ENCODE peak calls at places on chromosome 14, in ten cellular contexts. W is fibroblast of the conjunctiva; Q is HT-29; R is stimulated activated CD4-positive, alpha-beta T cell treated with anti-CD3 and anti-CD28 coated beads, Interleukin-4, amount 100 ng/mL, for 24 hours; K is caudate nucleus; Y is AG20443; C is cerebellar cortex; U is GM03348; Z is effector memory CD4-positive, alpha-beta T cell; M is tibial artery. V is an unnamed sample.

GRCh38 chr14:89908712-89909450 is 45.6 kb downstream of the EFCAB11 start:
- DNase-seq in W (no peak), Q (no peak), R (no peak), K (no peak), Y (no peak), C (no peak), U (no peak), Z (no peak), M (no peak), V (no peak)

GRCh38 chr14:100530270-100531072 is 56.7 kb downstream of the BEGAIN start:
- DNase-seq in W (no peak), Q (no peak), R (no peak), K (no peak), Y (peak), C (no peak), U (peak), Z (no peak), M (peak), V (no peak)

GRCh38 chr14:91870001-91870400 is 2.7 kb upstream of the TC2N start:
- DNase-seq in W (no peak), Q (peak), R (peak), K (no peak), Y (no peak), C (no peak), U (no peak), Z (peak), M (no peak), V (no peak)

GRCh38 chr14:76330411-76331327 is 45.3 kb upstream of the ESRRB start:
- DNase-seq in W (no peak), Q (no peak), R (no peak), K (no peak), Y (no peak), C (no peak), U (no peak), Z (no peak), M (no peak), V (no peak)

GRCh38 chr14:70882771-70883492 is 24.3 kb upstream of the PCNX1 start:
- DNase-seq in W (no peak), Q (no peak), R (no peak), K (no peak), Y (peak), C (no peak), U (peak), Z (no peak), M (no peak), V (no peak)

GRCh38 chr14:104972301-104973211 is 5.6 kb downstream of the AHNAK2 start:
- DNase-seq in W (peak), Q (peak), R (no peak), K (no peak), Y (peak), C (no peak), U (peak), Z (no peak), M (peak), V (no peak)

GRCh38 chr14:88775532-88775931 is 17.2 kb downstream of the EML5 start:
- DNase-seq in W (no peak), Q (no peak), R (no peak), K (no peak), Y (no peak), C (no peak), U (no peak), Z (no peak), M (no peak), V (no peak)

GRCh38 chr14:76710093-76711010 is 50.9 kb upstream of the VASH1 start:
- DNase-seq in W (peak), Q (peak), R (peak), K (no peak), Y (peak), C (peak), U (peak), Z (no peak), M (no peak), V (peak)

GRCh38 chr14:23245282-23245681 is 7.5 kb downstream of the RNF212B start:
- DNase-seq in W (no peak), Q (peak), R (no peak), K (no peak), Y (no peak), C (no peak), U (no peak), Z (no peak), M (no peak), V (no peak)

GRCh38 chr14:102071283-102071998 is 15.4 kb downstream of the HSP90AA1 start:
- DNase-seq in W (no peak), Q (peak), R (no peak), K (no peak), Y (no peak), C (no peak), U (peak), Z (no peak), M (no peak), V (no peak)

GRCh38 chr14:94126800-94127199 is 2.6 kb downstream of the IFI27L2 start:
- DNase-seq in W (no peak), Q (no peak), R (no peak), K (no peak), Y (no peak), C (no peak), U (no peak), Z (no peak), M (no peak), V (no peak)

GRCh38 chr14:61438036-61438435 is 116.7 kb downstream of the PRKCH start:
- DNase-seq in W (no peak), Q (no peak), R (no peak), K (no peak), Y (no peak), C (no peak), U (no peak), Z (no peak), M (no peak), V (no peak)

GRCh38 chr14:88592016-88592415 is 29.2 kb downstream of the ZC3H14 start:
- DNase-seq in W (no peak), Q (no peak), R (no peak), K (no peak), Y (no peak), C (peak), U (no peak), Z (no peak), M (no peak), V (no peak)

GRCh38 chr14:25237845-25238244 is 187.9 kb upstream of the STXBP6 start:
- DNase-seq in W (no peak), Q (peak), R (no peak), K (no peak), Y (no peak), C (no peak), U (peak), Z (no peak), M (no peak), V (peak)

GRCh38 chr14:34465069-34465859 is 3.2 kb upstream of the SPTSSA start:
- DNase-seq in W (no peak), Q (no peak), R (no peak), K (no peak), Y (no peak), C (no peak), U (no peak), Z (no peak), M (no peak), V (no peak)

GRCh38 chr14:45426685-45427282 is 173.8 kb upstream of the MIS18BP1 start:
- DNase-seq in W (peak), Q (peak), R (no peak), K (no peak), Y (peak), C (peak), U (peak), Z (no peak), M (no peak), V (peak)

GRCh38 chr14:100410056-100410565 is 87.0 kb downstream of the SLC25A47 start:
- DNase-seq in W (no peak), Q (no peak), R (no peak), K (no peak), Y (no peak), C (no peak), U (no peak), Z (no peak), M (no peak), V (no peak)

GRCh38 chr14:67580336-67581230 is 19.5 kb downstream of the PIGH start:
- DNase-seq in W (no peak), Q (no peak), R (no peak), K (no peak), Y (no peak), C (no peak), U (no peak), Z (no peak), M (peak), V (no peak)

GRCh38 chr14:103057372-103058208 is at the start of gene CDC42BPB:
- DNase-seq in W (peak), Q (peak), R (peak), K (peak), Y (peak), C (peak), U (peak), Z (peak), M (peak), V (peak)

GRCh38 chr14:74552623-74553022 is 59.1 kb downstream of the ISCA2 start:
- DNase-seq in W (no peak), Q (no peak), R (no peak), K (no peak), Y (peak), C (no peak), U (peak), Z (no peak), M (peak), V (no peak)

GRCh38 chr14:30621354-30621953 is 665 bp upstream of the SCFD1 start:
- DNase-seq in W (no peak), Q (peak), R (peak), K (no peak), Y (peak), C (no peak), U (peak), Z (peak), M (no peak), V (no peak)

GRCh38 chr14:75860561-75861160 is 121.1 kb downstream of the TGFB3 start:
- DNase-seq in W (no peak), Q (no peak), R (no peak), K (no peak), Y (no peak), C (no peak), U (no peak), Z (no peak), M (no peak), V (no peak)

GRCh38 chr14:73712071-73712506 is 2.1 kb downstream of the PNMA1 start:
- DNase-seq in W (no peak), Q (peak), R (no peak), K (no peak), Y (no peak), C (no peak), U (no peak), Z (no peak), M (no peak), V (peak)

GRCh38 chr14:74979442-74980397 is 23.0 kb upstream of the EIF2B2 start:
- DNase-seq in W (peak), Q (no peak), R (no peak), K (no peak), Y (peak), C (no peak), U (no peak), Z (no peak), M (peak), V (peak)

GRCh38 chr14:73613419-73613963 is 1.2 kb downstream of the ACOT6 start:
- DNase-seq in W (no peak), Q (no peak), R (no peak), K (no peak), Y (no peak), C (no peak), U (no peak), Z (no peak), M (no peak), V (peak)

GRCh38 chr14:33788116-33788515 is 162.8 kb downstream of the EGLN3 start:
- DNase-seq in W (no peak), Q (no peak), R (no peak), K (no peak), Y (no peak), C (no peak), U (no peak), Z (no peak), M (no peak), V (no peak)

GRCh38 chr14:68666899-68667298 is 126.0 kb downstream of the ZFP36L1 start:
- DNase-seq in W (no peak), Q (no peak), R (no peak), K (no peak), Y (no peak), C (no peak), U (no peak), Z (no peak), M (peak), V (no peak)

GRCh38 chr14:22112004-22112403 is 438.4 kb upstream of the OR4E1 start:
- DNase-seq in W (no peak), Q (peak), R (peak), K (no peak), Y (no peak), C (no peak), U (no peak), Z (peak), M (no peak), V (no peak)

GRCh38 chr14:81311816-81312215 is 88.3 kb downstream of the STON2 start:
- DNase-seq in W (peak), Q (no peak), R (no peak), K (no peak), Y (no peak), C (no peak), U (no peak), Z (no peak), M (no peak), V (no peak)

GRCh38 chr14:29144598-29144997 is 378.0 kb downstream of the FOXG1 start:
- DNase-seq in W (peak), Q (no peak), R (no peak), K (no peak), Y (peak), C (no peak), U (peak), Z (no peak), M (no peak), V (no peak)

GRCh38 chr14:68789002-68789797 is 3.7 kb downstream of the ZFP36L1 start:
- DNase-seq in W (no peak), Q (peak), R (peak), K (no peak), Y (peak), C (peak), U (peak), Z (peak), M (peak), V (peak)

GRCh38 chr14:74860179-74860578 is 15.8 kb downstream of the PROX2 start:
- DNase-seq in W (no peak), Q (no peak), R (no peak), K (no peak), Y (no peak), C (no peak), U (peak), Z (no peak), M (no peak), V (no peak)

GRCh38 chr14:59359451-59360124 is 105.6 kb downstream of the GPR135 start:
- DNase-seq in W (no peak), Q (no peak), R (no peak), K (no peak), Y (no peak), C (no peak), U (no peak), Z (no peak), M (no peak), V (no peak)

GRCh38 chr14:105861985-105862465 is 335.6 kb downstream of the TMEM121 start:
- DNase-seq in W (no peak), Q (no peak), R (peak), K (no peak), Y (no peak), C (no peak), U (no peak), Z (no peak), M (peak), V (no peak)

GRCh38 chr14:84087986-84088531 is 1441.9 kb upstream of the FLRT2 start:
- DNase-seq in W (peak), Q (no peak), R (no peak), K (no peak), Y (no peak), C (no peak), U (no peak), Z (no peak), M (no peak), V (no peak)

GRCh38 chr14:71745072-71745471 is 187.2 kb upstream of the RGS6 start:
- DNase-seq in W (no peak), Q (no peak), R (no peak), K (no peak), Y (no peak), C (no peak), U (no peak), Z (no peak), M (no peak), V (no peak)

GRCh38 chr14:60350366-60350720 is 101.3 kb downstream of the PPM1A start:
- DNase-seq in W (no peak), Q (no peak), R (no peak), K (no peak), Y (peak), C (no peak), U (no peak), Z (no peak), M (no peak), V (peak)

V was measured in retina.